ENCODE peak calls at places on chromosomes 13 and 19, in ten cellular contexts. Q is left cardiac atrium, W is nucleus accumbens, O is cardiac fibroblast, B is iPS DF 6.9, C is dermis microvascular lymphatic vessel endothelial cell, I is sciatic nerve, F is neuronal stem cell, P is iPS DF 19.7, U is stromal cell of bone marrow. K is an unnamed sample.

GRCh38 chr13:41974262-41974900 is 13.5 kb upstream of the VWA8 start:
- DNase-seq in I (no peak), B (no peak), P (no peak), F (no peak), C (no peak), W (no peak), Q (no peak), O (no peak), U (no peak), K (no peak)

GRCh38 chr19:57825501-57825900 is 4.6 kb upstream of the ZNF587B start:
- DNase-seq in W (no peak), U (no peak), Q (no peak), P (no peak), O (peak), B (no peak), C (no peak), I (no peak), F (no peak), K (no peak)

GRCh38 chr19:30450101-30450500 is 77.9 kb downstream of the ZNF536 start:
- DNase-seq in B (peak), F (peak), C (peak), O (no peak), U (no peak), W (no peak), Q (peak), P (peak), I (peak), K (no peak)

GRCh38 chr19:51783373-51783772 is 11.6 kb upstream of the FPR3 start:
- DNase-seq in I (no peak), P (no peak), O (peak), Q (no peak), F (no peak), B (no peak), W (no peak), C (peak), U (no peak), K (no peak)

GRCh38 chr13:112063309-112063626 is 3.7 kb upstream of the SOX1 start:
- DNase-seq in C (no peak), W (no peak), O (no peak), F (no peak), Q (no peak), P (no peak), B (no peak), I (no peak), U (no peak), K (no peak)

GRCh38 chr19:46731007-46731501 is 14.1 kb upstream of the PRKD2 start:
- DNase-seq in O (peak), F (no peak), Q (no peak), I (no peak), W (no peak), B (no peak), U (peak), C (peak), P (no peak), K (peak)

GRCh38 chr13:53151692-53152421 is 123.2 kb downstream of the OLFM4 start:
- DNase-seq in W (no peak), B (peak), O (peak), U (peak), P (peak), C (peak), F (peak), Q (no peak), I (no peak), K (no peak)

GRCh38 chr13:75512253-75512652 is 25.4 kb downstream of the COMMD6 start:
- DNase-seq in P (no peak), B (no peak), C (no peak), Q (no peak), W (no peak), I (no peak), F (no peak), U (no peak), O (no peak), K (no peak)

GRCh38 chr19:4474504-4475136 is 2.5 kb downstream of the HDGFL2 start:
- DNase-seq in U (peak), F (peak), Q (peak), C (peak), P (peak), O (peak), W (no peak), B (peak), I (no peak), K (no peak)

GRCh38 chr19:38210458-38210987 is 13.5 kb downstream of the DPF1 start:
- DNase-seq in C (no peak), W (no peak), U (no peak), I (peak), P (no peak), F (peak), O (no peak), Q (peak), B (no peak), K (no peak)

GRCh38 chr13:90453342-90453741 is 894.1 kb upstream of the MIR17HG start:
- DNase-seq in W (no peak), B (no peak), O (no peak), C (no peak), F (no peak), P (no peak), I (no peak), Q (no peak), U (no peak), K (no peak)

GRCh38 chr19:38093587-38093986 is 130.4 kb downstream of the DPF1 start:
- DNase-seq in C (no peak), O (no peak), I (no peak), Q (no peak), P (no peak), U (no peak), B (no peak), W (no peak), F (no peak), K (no peak)

GRCh38 chr19:44587863-44588752 is 25.3 kb upstream of the IGSF23 start:
- DNase-seq in F (no peak), U (peak), O (peak), W (no peak), P (no peak), B (no peak), C (peak), Q (no peak), I (no peak), K (peak)

GRCh38 chr13:113148407-113148806 is 10.0 kb upstream of the PROZ start:
- DNase-seq in Q (no peak), W (no peak), B (no peak), P (no peak), O (no peak), U (no peak), I (no peak), C (no peak), F (no peak), K (no peak)

GRCh38 chr13:27226991-27227390 is 24.4 kb upstream of the RPL21 start:
- DNase-seq in B (no peak), C (no peak), U (no peak), O (no peak), W (no peak), P (no peak), F (no peak), I (no peak), Q (no peak), K (no peak)

GRCh38 chr19:2113436-2114211 is 16.9 kb downstream of the IZUMO4 start:
- DNase-seq in F (no peak), B (no peak), O (peak), W (no peak), P (no peak), C (peak), I (no peak), U (no peak), Q (no peak), K (no peak)

GRCh38 chr13:33352520-33352919 is 67.0 kb upstream of the STARD13 start:
- DNase-seq in F (no peak), C (no peak), P (no peak), I (no peak), Q (no peak), B (no peak), W (no peak), U (no peak), O (no peak), K (no peak)

GRCh38 chr19:55113570-55114039 is 3.8 kb downstream of the PPP1R12C start:
- DNase-seq in I (peak), Q (peak), B (no peak), W (no peak), P (no peak), F (peak), O (peak), C (peak), U (peak), K (peak)

GRCh38 chr13:99792079-99792921 is 179.3 kb downstream of the ZIC5 start:
- DNase-seq in O (no peak), I (no peak), B (no peak), C (no peak), F (no peak), Q (no peak), W (no peak), P (no peak), U (no peak), K (no peak)

GRCh38 chr13:45042539-45042938 is 53.2 kb downstream of the GPALPP1 start:
- DNase-seq in B (no peak), W (no peak), F (no peak), P (no peak), U (no peak), O (peak), C (no peak), I (no peak), Q (no peak), K (no peak)